ENCODE peak calls at places on chromosomes 13 and 19, in four cellular contexts. A, B, X and S are unnamed samples.

GRCh38 chr13:77384999-77385398 is 58.1 kb upstream of the MYCBP2 start:
- DNase-seq in X (no peak), B (no peak), A (no peak), S (no peak)

GRCh38 chr13:67506407-67506806 is 276.3 kb upstream of the PCDH9 start:
- DNase-seq in B (no peak), X (no peak), A (no peak), S (no peak)

GRCh38 chr13:34765446-34766180 is 176.5 kb upstream of the NBEA start:
- DNase-seq in X (no peak), B (no peak), A (no peak), S (no peak)

GRCh38 chr19:11624064-11624463 is 26.8 kb downstream of the ZNF627 start:
- DNase-seq in A (no peak), X (peak; percentile 45), B (no peak), S (no peak)

GRCh38 chr19:17183271-17183757 is 31.8 kb upstream of the USE1 start:
- DNase-seq in A (no peak), B (no peak), X (no peak), S (no peak)

GRCh38 chr19:30004403-30004802 is 62.4 kb downstream of the URI1 start:
- DNase-seq in B (no peak), X (no peak), A (no peak), S (no peak)

GRCh38 chr13:59687028-59687427 is 476.7 kb downstream of the DIAPH3 start:
- DNase-seq in A (no peak), B (no peak), X (no peak), S (no peak)

GRCh38 chr19:42200116-42200740 is 17.2 kb downstream of the DEDD2 start:
- DNase-seq in B (no peak), A (no peak), X (no peak), S (no peak)

GRCh38 chr13:30810261-30810701 is 74.9 kb downstream of the ALOX5AP start:
- DNase-seq in B (no peak), A (no peak), X (no peak), S (no peak)

GRCh38 chr13:88176231-88176630 is 505.1 kb downstream of the SLITRK5 start:
- DNase-seq in A (no peak), X (no peak), B (no peak), S (no peak)

GRCh38 chr13:113806104-113806471 is 47.1 kb downstream of the TMEM255B start:
- DNase-seq in X (no peak), A (no peak), B (no peak), S (no peak)

GRCh38 chr13:74052402-74052928 is 81.7 kb downstream of the KLF12 start:
- DNase-seq in B (no peak), X (peak; percentile 13), A (no peak), S (no peak)

GRCh38 chr19:44951179-44952159 is 3.7 kb upstream of the CLPTM1 start:
- DNase-seq in B (no peak), X (peak; percentile 85), A (peak; percentile 87), S (peak; percentile 74)

GRCh38 chr13:85509512-85509911 is 289.7 kb downstream of the SLITRK6 start:
- DNase-seq in B (no peak), X (no peak), A (no peak), S (no peak)

GRCh38 chr13:80862466-80862865 is 521.5 kb upstream of the SPRY2 start:
- DNase-seq in X (no peak), A (no peak), B (no peak), S (no peak)

GRCh38 chr13:44011036-44011435 is 131.3 kb downstream of the LACC1 start:
- DNase-seq in B (no peak), X (no peak), A (no peak), S (no peak)

GRCh38 chr19:10553943-10554381 is 10.3 kb downstream of the ATG4D start:
- DNase-seq in A (no peak), B (peak; percentile 55), X (no peak), S (no peak)

GRCh38 chr13:101210774-101211173 is 205.5 kb downstream of the NALCN start:
- DNase-seq in A (no peak), X (no peak), B (no peak), S (no peak)

GRCh38 chr13:28355822-28356371 is 139.0 kb downstream of the FLT1 start:
- DNase-seq in B (no peak), X (no peak), A (peak; percentile 54), S (no peak)

GRCh38 chr13:45792827-45793303 is 58.7 kb downstream of the SIAH3 start:
- DNase-seq in A (no peak), X (no peak), B (peak; percentile 54), S (no peak)

GRCh38 chr13:28744656-28745055 is 25.9 kb upstream of the SLC46A3 start:
- DNase-seq in A (no peak), X (no peak), B (no peak), S (no peak)

GRCh38 chr13:35858665-35859064 is 272.5 kb downstream of the DCLK1 start:
- DNase-seq in B (no peak), A (no peak), X (no peak), S (no peak)

GRCh38 chr13:43087960-43088580 is 64.7 kb downstream of the DNAJC15 start:
- DNase-seq in X (no peak), A (no peak), B (no peak), S (no peak)

GRCh38 chr19:39032164-39032918 is at the start of gene FBXO27:
- DNase-seq in X (no peak), A (peak; percentile 40), B (no peak), S (peak; percentile 54)

GRCh38 chr13:106619688-106620555 is 52.0 kb upstream of the ARGLU1 start:
- DNase-seq in B (peak; percentile 2), A (peak; percentile 36), X (peak; percentile 40), S (peak; percentile 55)

GRCh38 chr19:46926201-46927071 is 65.6 kb downstream of the ARHGAP35 start:
- DNase-seq in A (no peak), X (no peak), B (no peak), S (no peak)

GRCh38 chr19:38228491-38229439 is 4.7 kb upstream of the DPF1 start:
- DNase-seq in X (no peak), A (peak; percentile 58), B (no peak), S (no peak)

GRCh38 chr13:106650690-106651205 is 82.8 kb upstream of the ARGLU1 start:
- DNase-seq in B (no peak), A (no peak), X (no peak), S (no peak)

GRCh38 chr13:110557610-110558305 is 3.8 kb downstream of the RAB20 start:
- DNase-seq in B (no peak), A (no peak), X (no peak), S (no peak)

GRCh38 chr19:36436531-36436930 is 18.1 kb upstream of the ZFP82 start:
- DNase-seq in B (no peak), X (no peak), A (no peak), S (no peak)

GRCh38 chr13:101140936-101141335 is 275.4 kb downstream of the NALCN start:
- DNase-seq in B (no peak), A (no peak), X (no peak), S (no peak)

GRCh38 chr13:72656357-72656756 is 71.1 kb downstream of the MZT1 start:
- DNase-seq in X (no peak), A (no peak), B (no peak), S (no peak)

GRCh38 chr19:6100284-6100915 is 9.9 kb downstream of the RFX2 start:
- DNase-seq in X (no peak), A (peak; percentile 69), B (no peak), S (no peak)

GRCh38 chr19:43534305-43534612 is 1.3 kb downstream of the ZNF575 start:
- DNase-seq in B (no peak), A (no peak), X (no peak), S (no peak)
- TF ChIP-seq TARDBP in B (no peak), A (no peak), X (no peak), S (no peak)

GRCh38 chr19:35383536-35383935 is 12.7 kb downstream of the GPR42 start:
- DNase-seq in X (no peak), B (no peak), A (no peak), S (no peak)

GRCh38 chr19:35379992-35380391 is 9.1 kb downstream of the GPR42 start:
- DNase-seq in B (no peak), A (peak; percentile 66), X (peak; percentile 35), S (no peak)

GRCh38 chr19:35381926-35382325 is 11.1 kb downstream of the GPR42 start:
- DNase-seq in X (no peak), B (no peak), A (no peak), S (no peak)

GRCh38 chr19:35380450-35381124 is 9.7 kb downstream of the GPR42 start:
- DNase-seq in X (peak; percentile 89), B (no peak), A (peak; percentile 94), S (no peak)

GRCh38 chr19:35381318-35381717 is 10.4 kb downstream of the GPR42 start:
- DNase-seq in A (no peak), X (no peak), B (no peak), S (no peak)
- TF ChIP-seq TARDBP in A (no peak), X (no peak), B (no peak), S (no peak)

GRCh38 chr13:49629196-49629938 is 1.1 kb downstream of the ARL11 start:
- DNase-seq in B (no peak), X (no peak), A (no peak), S (no peak)
- TF ChIP-seq TARDBP in B (no peak), X (no peak), A (no peak), S (no peak)

GRCh38 chr13:50222569-50223332 is 207.5 kb downstream of the KCNRG start:
- DNase-seq in A (no peak), B (no peak), X (no peak), S (peak; percentile 51)

GRCh38 chr13:50226515-50227147 is 211.4 kb downstream of the KCNRG start:
- DNase-seq in X (no peak), B (no peak), A (no peak), S (no peak)

GRCh38 chr13:50225188-50226155 is 210.2 kb downstream of the KCNRG start:
- DNase-seq in A (no peak), X (peak; percentile 46), B (no peak), S (no peak)

GRCh38 chr13:50227356-50227755 is 212.1 kb downstream of the KCNRG start:
- DNase-seq in X (no peak), B (no peak), A (no peak), S (no peak)

DNA sequence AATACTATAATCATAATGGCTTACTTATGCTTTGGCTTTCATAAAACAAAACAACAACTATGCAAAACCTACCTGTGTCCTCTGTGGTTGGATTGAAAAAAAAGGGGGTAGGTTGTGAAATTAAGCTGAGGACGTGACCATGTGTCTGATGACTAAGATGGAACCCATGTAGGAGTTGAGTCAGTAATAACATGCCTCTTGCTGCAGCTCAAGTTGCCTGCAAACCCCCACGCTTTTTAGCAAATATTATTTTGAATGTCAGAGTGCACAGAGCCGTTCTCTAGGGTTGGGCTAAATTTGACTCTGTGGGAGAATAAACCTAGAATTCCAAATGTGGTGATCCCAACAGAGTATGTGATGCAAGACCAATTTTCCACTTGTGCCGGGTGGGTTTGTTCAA is 209.3 kb downstream of the KCNRG start:
- DNase-seq in A (no peak), B (no peak), X (no peak), S (no peak)
- TF ChIP-seq TARDBP in A (no peak), B (no peak), X (no peak), S (no peak)